ENCODE peak calls at places on chromosome 7, in four cellular contexts. F is HepG2, K is A549, L is K562. Z is an unnamed sample.

GRCh38 chr7:100430450-100431285 is 1.0 kb downstream of the MEPCE start:
- DNase-seq in F (no peak), K (no peak), L (peak), Z (peak)

GRCh38 chr7:80634505-80634904 is 3.9 kb upstream of the CD36 start:
- DNase-seq in F (peak), K (peak), L (no peak), Z (peak)

GRCh38 chr7:7201583-7202374 is 19.4 kb downstream of the C1GALT1 start:
- DNase-seq in F (no peak), K (no peak), L (no peak), Z (no peak)

GRCh38 chr7:54960517-54960916 is 58.3 kb upstream of the EGFR start:
- DNase-seq in F (no peak), K (peak), L (no peak), Z (peak)

GRCh38 chr7:137975223-137975622 is 26.7 kb downstream of the CREB3L2 start:
- DNase-seq in F (no peak), K (no peak), L (peak), Z (peak)

GRCh38 chr7:123624527-123625183 is 23.0 kb downstream of the ASB15 start:
- DNase-seq in F (peak), K (peak), L (peak), Z (peak)

GRCh38 chr7:371119-371778 is 81.3 kb downstream of the FOXL3 start:
- DNase-seq in F (peak), K (peak), L (peak), Z (no peak)

GRCh38 chr7:109950256-109950655 is 1140.7 kb upstream of the LRRN3 start:
- DNase-seq in F (no peak), K (peak), L (no peak), Z (no peak)

GRCh38 chr7:155837126-155837479 is 24.8 kb upstream of the SHH start:
- DNase-seq in F (no peak), K (no peak), L (no peak), Z (no peak)

GRCh38 chr7:28718042-28718452 is 240.1 kb downstream of the TRIL start:
- DNase-seq in F (no peak), K (no peak), L (no peak), Z (no peak)

GRCh38 chr7:50851891-50852290 is 69.2 kb upstream of the GRB10 start:
- DNase-seq in F (no peak), K (no peak), L (no peak), Z (no peak)

GRCh38 chr7:40437936-40438634 is 303.3 kb downstream of the SUGCT start:
- DNase-seq in F (no peak), K (no peak), L (no peak), Z (peak)

GRCh38 chr7:43196379-43196778 is 83.9 kb downstream of the HECW1 start:
- DNase-seq in F (no peak), K (no peak), L (no peak), Z (no peak)

GRCh38 chr7:39073432-39073831 is 95.7 kb downstream of the POU6F2 start:
- DNase-seq in F (no peak), K (no peak), L (no peak), Z (no peak)
- TF ChIP-seq MAZ in F (no peak), K (no peak), L (no peak), Z (no peak)

GRCh38 chr7:33072471-33072870 is 9.9 kb upstream of the NT5C3A start:
- DNase-seq in F (peak), K (no peak), L (no peak), Z (peak)
- TF ChIP-seq MAZ in F (no peak), K (no peak), L (no peak), Z (no peak)

GRCh38 chr7:151085691-151086620 is at the start of gene AGAP3:
- DNase-seq in F (peak), K (peak), L (peak), Z (peak)
- TF ChIP-seq MAZ in F (peak), K (no peak), L (peak), Z (peak)

GRCh38 chr7:122402235-122402634 is 97.7 kb upstream of the FEZF1 start:
- DNase-seq in F (no peak), K (no peak), L (no peak), Z (no peak)

GRCh38 chr7:122397381-122397780 is 92.8 kb upstream of the FEZF1 start:
- DNase-seq in F (no peak), K (no peak), L (no peak), Z (no peak)

GRCh38 chr7:122407195-122407594 is 102.6 kb upstream of the FEZF1 start:
- DNase-seq in F (no peak), K (no peak), L (no peak), Z (no peak)

GRCh38 chr7:122403113-122403512 is 98.6 kb upstream of the FEZF1 start:
- DNase-seq in F (no peak), K (no peak), L (no peak), Z (no peak)
- TF ChIP-seq MAZ in F (no peak), K (no peak), L (no peak), Z (no peak)

GRCh38 chr7:2202361-2202761 is 30.4 kb downstream of the MAD1L1 start:
- DNase-seq in F (no peak), K (no peak), L (no peak), Z (no peak)
- TF ChIP-seq MAZ in F (no peak), K (no peak), L (no peak), Z (no peak)

DNA sequence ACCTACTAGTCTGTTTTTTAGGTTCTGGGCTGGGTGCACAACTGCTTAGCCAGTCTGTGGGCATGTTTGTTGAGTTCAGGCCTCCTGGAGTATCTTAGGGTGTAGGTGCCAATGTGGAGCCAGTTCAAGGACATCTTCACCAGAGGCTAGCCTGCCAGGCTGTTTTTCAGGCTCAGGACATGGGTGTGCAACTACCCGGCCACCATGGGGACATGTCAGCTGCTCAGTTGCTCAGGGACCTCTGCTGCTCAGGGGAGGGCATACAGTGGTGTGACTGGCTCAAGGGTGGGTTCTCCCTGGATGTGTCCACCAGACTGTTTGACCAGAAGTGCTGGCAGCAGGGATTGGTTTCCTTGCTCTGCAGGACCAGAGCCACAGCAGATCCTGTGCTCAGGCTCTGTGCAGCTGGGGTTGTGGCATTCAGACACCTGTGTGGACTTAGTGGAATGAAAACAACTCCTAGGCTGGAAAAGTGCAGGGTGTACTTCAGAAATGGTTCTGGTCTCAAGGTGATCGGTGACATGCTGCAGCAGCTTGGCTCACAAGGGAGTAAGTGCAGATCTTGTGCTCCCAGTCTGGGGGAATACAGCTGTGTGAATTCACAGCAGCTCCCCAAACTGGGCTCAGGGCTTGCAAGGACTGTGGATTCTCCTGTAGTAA is 44.8 kb downstream of the PALS2 start:
- DNase-seq in F (no peak), K (no peak), L (no peak), Z (no peak)
- TF ChIP-seq MAZ in F (no peak), K (no peak), L (no peak), Z (no peak)

GRCh38 chr7:36648441-36648840 is 75.9 kb downstream of the AOAH start:
- DNase-seq in F (no peak), K (no peak), L (no peak), Z (no peak)

GRCh38 chr7:36640682-36641081 is 83.6 kb downstream of the AOAH start:
- DNase-seq in F (no peak), K (no peak), L (no peak), Z (no peak)

GRCh38 chr7:36642010-36642409 is 82.3 kb downstream of the AOAH start:
- DNase-seq in F (no peak), K (no peak), L (no peak), Z (no peak)

GRCh38 chr7:36642414-36642813 is 81.9 kb downstream of the AOAH start:
- DNase-seq in F (no peak), K (no peak), L (no peak), Z (no peak)

GRCh38 chr7:36644625-36645422 is 79.5 kb downstream of the AOAH start:
- DNase-seq in F (no peak), K (no peak), L (no peak), Z (no peak)
- TF ChIP-seq MAZ in F (no peak), K (no peak), L (no peak), Z (no peak)

GRCh38 chr7:2465928-2466327 is 10.3 kb downstream of the GRIFIN start:
- DNase-seq in F (no peak), K (no peak), L (no peak), Z (no peak)
- TF ChIP-seq MAZ in F (no peak), K (no peak), L (no peak), Z (no peak)

DNA sequence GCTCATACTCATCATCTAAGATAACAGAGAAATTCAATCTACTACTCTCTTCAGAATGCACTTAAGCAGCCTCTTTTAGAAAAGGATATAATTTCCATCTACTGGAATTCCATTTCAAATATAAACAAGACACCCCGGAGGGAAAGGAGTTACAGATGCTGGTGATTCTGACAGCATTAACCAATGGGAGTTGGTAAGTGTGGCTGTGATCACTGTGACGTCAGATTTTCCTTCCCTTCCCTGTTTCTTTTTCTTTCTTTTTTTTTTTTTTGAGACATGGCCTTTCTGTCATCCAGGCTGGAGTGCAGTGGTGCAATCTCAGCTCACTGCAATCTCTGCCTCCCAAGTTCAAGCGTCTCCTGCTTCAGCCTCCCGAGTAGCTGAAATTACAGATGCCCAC is 106.6 kb downstream of the ACTR3B start:
- DNase-seq in F (no peak), K (no peak), L (no peak), Z (peak)
- TF ChIP-seq MAZ in F (no peak), K (no peak), L (no peak), Z (no peak)